ENCODE peak calls at places on chromosomes 1 and 21, in four cellular contexts. One of them, this sample, is unnamed.

GRCh38 chr1:93905051-93905450 is 4.2 kb downstream of the GCLM start:
- DNase-seq in AG04450: no peak
- DNase-seq in mesendoderm: no peak
- DNase-seq in GM23248: peak; percentile 18
- DNase-seq in this sample: peak; percentile 16

GRCh38 chr21:42552407-42553336 is 39.0 kb downstream of the SLC37A1 start:
- DNase-seq in GM23248: no peak
- DNase-seq in mesendoderm: no peak
- DNase-seq in AG04450: no peak
- DNase-seq in this sample: no peak

GRCh38 chr1:201066986-201067385 is 43.5 kb upstream of the KIF21B start:
- DNase-seq in GM23248: no peak
- DNase-seq in mesendoderm: no peak
- DNase-seq in AG04450: no peak
- DNase-seq in this sample: no peak

GRCh38 chr1:15985611-15986272 is 9.8 kb upstream of the ZBTB17 start:
- DNase-seq in GM23248: no peak
- DNase-seq in mesendoderm: no peak
- DNase-seq in AG04450: no peak
- DNase-seq in this sample: peak; percentile 43

GRCh38 chr1:151547119-151547899 is 7.2 kb downstream of the TUFT1 start:
- DNase-seq in GM23248: peak; percentile 94
- DNase-seq in AG04450: peak; percentile 88
- DNase-seq in mesendoderm: peak; percentile 99
- DNase-seq in this sample: peak; percentile 98

GRCh38 chr1:166383137-166383536 is 216.3 kb upstream of the FAM78B start:
- DNase-seq in AG04450: no peak
- DNase-seq in mesendoderm: no peak
- DNase-seq in GM23248: no peak
- DNase-seq in this sample: no peak

GRCh38 chr1:220274122-220274855 is 2.0 kb upstream of the RAB3GAP2 start:
- DNase-seq in AG04450: no peak
- DNase-seq in GM23248: peak; percentile 34
- DNase-seq in mesendoderm: peak; percentile 35
- DNase-seq in this sample: peak; percentile 28

GRCh38 chr1:9628541-9629444 is 22.7 kb upstream of the PIK3CD start:
- DNase-seq in GM23248: no peak
- DNase-seq in AG04450: no peak
- DNase-seq in mesendoderm: no peak
- DNase-seq in this sample: no peak

GRCh38 chr1:246790833-246791232 is 66.6 kb downstream of the SCCPDH start:
- DNase-seq in mesendoderm: no peak
- DNase-seq in AG04450: no peak
- DNase-seq in GM23248: no peak
- DNase-seq in this sample: no peak

GRCh38 chr1:155678027-155678426 is 10.5 kb downstream of the YY1AP1 start:
- DNase-seq in mesendoderm: no peak
- DNase-seq in GM23248: no peak
- DNase-seq in AG04450: no peak
- DNase-seq in this sample: no peak

GRCh38 chr1:201551877-201552731 is 13.2 kb downstream of the NAV1 start:
- DNase-seq in AG04450: no peak
- DNase-seq in mesendoderm: no peak
- DNase-seq in GM23248: peak; percentile 94
- DNase-seq in this sample: peak; percentile 96

GRCh38 chr1:150976879-150977694 is 2.5 kb upstream of the CERS2 start:
- DNase-seq in mesendoderm: peak; percentile 83
- DNase-seq in AG04450: no peak
- DNase-seq in GM23248: peak; percentile 74
- DNase-seq in this sample: peak; percentile 79

GRCh38 chr1:238562376-238562775 is 671.7 kb upstream of the ZP4 start:
- DNase-seq in GM23248: peak; percentile 36
- DNase-seq in mesendoderm: no peak
- DNase-seq in AG04450: no peak
- DNase-seq in this sample: peak; percentile 42

GRCh38 chr1:168081373-168082007 is 55.2 kb downstream of the GPR161 start:
- DNase-seq in mesendoderm: no peak
- DNase-seq in AG04450: peak; percentile 46
- DNase-seq in GM23248: peak; percentile 97
- DNase-seq in this sample: peak; percentile 87

GRCh38 chr1:21239181-21239580 is 51.1 kb downstream of the ECE1 start:
- DNase-seq in mesendoderm: no peak
- DNase-seq in GM23248: no peak
- DNase-seq in AG04450: no peak
- DNase-seq in this sample: peak; percentile 75

GRCh38 chr1:226362891-226363447 is 44.9 kb downstream of the PARP1 start:
- DNase-seq in GM23248: no peak
- DNase-seq in mesendoderm: no peak
- DNase-seq in AG04450: no peak
- DNase-seq in this sample: no peak

GRCh38 chr1:17573518-17574041 is 34.1 kb downstream of the ARHGEF10L start:
- DNase-seq in AG04450: no peak
- DNase-seq in GM23248: no peak
- DNase-seq in mesendoderm: no peak
- DNase-seq in this sample: no peak

GRCh38 chr1:46278807-46279206 is 24.6 kb downstream of the LRRC41 start:
- DNase-seq in GM23248: no peak
- DNase-seq in AG04450: no peak
- DNase-seq in mesendoderm: no peak
- DNase-seq in this sample: no peak

GRCh38 chr1:180571832-180572636 is 13.3 kb downstream of the OVAAL start:
- DNase-seq in mesendoderm: no peak
- DNase-seq in AG04450: no peak
- DNase-seq in GM23248: peak; percentile 53
- DNase-seq in this sample: peak; percentile 25

GRCh38 chr1:9075023-9075422 is 5.6 kb upstream of the SLC2A5 start:
- DNase-seq in mesendoderm: no peak
- DNase-seq in AG04450: no peak
- DNase-seq in GM23248: no peak
- DNase-seq in this sample: no peak

GRCh38 chr1:231800071-231800470 is 173.5 kb downstream of the DISC1 start:
- DNase-seq in mesendoderm: no peak
- DNase-seq in AG04450: no peak
- DNase-seq in GM23248: peak; percentile 63
- DNase-seq in this sample: peak; percentile 76

GRCh38 chr1:32052887-32053286 is 19.9 kb upstream of the TMEM39B start:
- DNase-seq in mesendoderm: no peak
- DNase-seq in AG04450: no peak
- DNase-seq in GM23248: peak; percentile 55
- DNase-seq in this sample: peak; percentile 69

GRCh38 chr1:4974981-4975685 is 320.7 kb downstream of the AJAP1 start:
- DNase-seq in mesendoderm: no peak
- DNase-seq in AG04450: no peak
- DNase-seq in GM23248: no peak
- DNase-seq in this sample: no peak